ENCODE peak calls at places on chromosomes 12 and 14, in six cellular contexts. N is retinal pigment epithelial cell; V is fibroblast of pulmonary artery; I is effector CD4-positive, alpha-beta T cell; L is NCI-H1417; K is upper lobe of right lung. J is an unnamed sample.

GRCh38 chr14:47826809-47827208 is 151.4 kb upstream of the MDGA2 start:
- DNase-seq in N (no peak), V (no peak), I (no peak), L (no peak), K (no peak), J (no peak)

GRCh38 chr12:57178213-57178612 is 30.8 kb upstream of the LRP1-AS start:
- DNase-seq in N (no peak), V (no peak), I (no peak), L (no peak), K (no peak), J (no peak)

GRCh38 chr12:51270847-51271518 is 768 bp upstream of the SMAGP start:
- DNase-seq in N (no peak), V (peak), I (no peak), L (no peak), K (no peak), J (no peak)

GRCh38 chr12:47964102-47964723 is 817 bp downstream of the TMEM106C start:
- DNase-seq in N (peak), V (no peak), I (peak), L (no peak), K (no peak), J (no peak)

GRCh38 chr14:80973918-80974317 is 18.5 kb downstream of the TSHR start:
- DNase-seq in N (no peak), V (no peak), I (no peak), L (no peak), K (no peak), J (no peak)

GRCh38 chr12:25130741-25131188 is 64.2 kb downstream of the DNAI7 start:
- DNase-seq in N (no peak), V (peak), I (no peak), L (peak), K (no peak), J (no peak)

GRCh38 chr12:89730060-89730459 is 21.4 kb upstream of the ATP2B1 start:
- DNase-seq in N (no peak), V (no peak), I (no peak), L (no peak), K (no peak), J (no peak)

GRCh38 chr12:94925729-94926128 is 77.8 kb downstream of the NDUFA12 start:
- DNase-seq in N (no peak), V (no peak), I (no peak), L (no peak), K (no peak), J (no peak)

J was measured in T-helper 22 cell.